ENCODE peak calls at places on chromosomes 12 and 14, in eight cellular contexts. V is MCF 10A, I is choroid plexus epithelial cell, W is foreskin keratinocyte, Z is psoas muscle, S is kidney, U is omental fat pad, B is GM23338. R is an unnamed sample.

GRCh38 chr12:65695077-65695865 is 129.0 kb upstream of the HMGA2 start:
- DNase-seq in I (peak), S (peak), Z (no peak), W (peak), U (no peak), B (peak), V (peak), R (peak)

GRCh38 chr14:99479903-99480855 is 480 bp downstream of the SETD3 start:
- DNase-seq in S (peak), U (peak), I (peak), V (peak), B (peak), W (peak), Z (peak), R (peak)

GRCh38 chr12:2359725-2360629 is 307.2 kb downstream of the CACNA1C start:
- DNase-seq in V (no peak), W (no peak), U (no peak), I (no peak), Z (no peak), B (no peak), S (no peak), R (no peak)

GRCh38 chr12:2647186-2647585 is 147.6 kb upstream of the FKBP4 start:
- DNase-seq in B (no peak), S (no peak), U (no peak), Z (no peak), I (no peak), V (no peak), W (no peak), R (no peak)

GRCh38 chr12:53199700-53200099 is 7.4 kb downstream of the ITGB7 start:
- DNase-seq in S (no peak), U (no peak), I (no peak), B (no peak), Z (no peak), W (no peak), V (no peak), R (no peak)

GRCh38 chr12:101740566-101740965 is 1.3 kb upstream of the SYCP3 start:
- DNase-seq in U (no peak), W (no peak), S (no peak), V (no peak), Z (no peak), I (no peak), B (no peak), R (no peak)

GRCh38 chr12:132163041-132163910 is 19.0 kb downstream of the NOC4L start:
- DNase-seq in V (peak), B (no peak), U (no peak), S (peak), Z (peak), I (no peak), W (no peak), R (no peak)

GRCh38 chr12:53952335-53952694 is 2.4 kb upstream of the HOXC12 start:
- DNase-seq in Z (no peak), W (no peak), B (peak), V (no peak), U (no peak), S (no peak), I (no peak), R (no peak)

GRCh38 chr14:89616425-89617141 is 199.6 kb upstream of the FOXN3 start:
- DNase-seq in I (peak), B (peak), V (peak), S (no peak), W (no peak), Z (no peak), U (no peak), R (peak)

GRCh38 chr12:28456934-28457710 is 266.9 kb downstream of the CCDC91 start:
- DNase-seq in S (no peak), I (no peak), B (no peak), V (no peak), Z (no peak), U (no peak), W (no peak), R (no peak)

GRCh38 chr12:71282925-71283324 is 125.1 kb upstream of the TSPAN8 start:
- DNase-seq in U (no peak), W (no peak), V (no peak), Z (no peak), I (no peak), B (no peak), S (no peak), R (no peak)

GRCh38 chr12:77615331-77615730 is 215.4 kb upstream of the NAV3 start:
- DNase-seq in V (peak), W (peak), S (no peak), I (peak), Z (no peak), U (no peak), B (peak), R (peak)

GRCh38 chr12:52514471-52515318 is 5.5 kb downstream of the KRT5 start:
- DNase-seq in W (peak), V (peak), B (no peak), I (no peak), U (no peak), S (peak), Z (no peak), R (no peak)

GRCh38 chr12:6843118-6843902 is 2.6 kb downstream of the GNB3 start:
- DNase-seq in B (peak), U (no peak), I (no peak), V (no peak), W (no peak), Z (peak), S (no peak), R (no peak)

GRCh38 chr12:93453633-93454032 is 11.9 kb upstream of the UBE2N start:
- DNase-seq in Z (no peak), W (peak), S (no peak), I (peak), B (peak), V (no peak), U (no peak), R (peak)

GRCh38 chr12:34604227-34604626 is 581.9 kb downstream of the ALG10 start:
- DNase-seq in S (peak), I (no peak), W (no peak), U (no peak), B (no peak), Z (no peak), V (no peak), R (no peak)

GRCh38 chr14:50038398-50039119 is 77.8 kb downstream of the VCPKMT start:
- DNase-seq in V (peak), W (peak), I (peak), U (no peak), S (no peak), Z (no peak), B (peak), R (peak)
- TF ChIP-seq CTCF in V (peak), W (peak), I (peak), U (no peak), S (no peak), Z (no peak), B (no peak), R (peak)

GRCh38 chr14:96051642-96052540 is 12.7 kb downstream of the C14orf132 start:
- DNase-seq in V (peak), I (no peak), S (no peak), W (no peak), U (no peak), Z (no peak), B (peak), R (no peak)

GRCh38 chr14:96053236-96053599 is 14.1 kb downstream of the C14orf132 start:
- DNase-seq in S (no peak), I (no peak), B (no peak), W (no peak), U (no peak), V (no peak), Z (no peak), R (no peak)

GRCh38 chr14:96049932-96050331 is 10.8 kb downstream of the C14orf132 start:
- DNase-seq in V (no peak), B (no peak), S (no peak), I (no peak), U (no peak), W (no peak), Z (no peak), R (no peak)

GRCh38 chr14:96052541-96053105 is 13.5 kb downstream of the C14orf132 start:
- DNase-seq in U (no peak), B (no peak), W (no peak), Z (no peak), I (no peak), V (no peak), S (no peak), R (peak)

GRCh38 chr14:96051231-96051630 is 12.1 kb downstream of the C14orf132 start:
- DNase-seq in I (no peak), V (no peak), S (no peak), Z (no peak), B (no peak), U (no peak), W (no peak), R (no peak)
- TF ChIP-seq CTCF in I (no peak), V (no peak), S (no peak), Z (no peak), B (no peak), U (no peak), W (no peak), R (no peak)

GRCh38 chr12:116882742-116883141 is 1.5 kb upstream of the HRK start:
- DNase-seq in W (peak), U (no peak), S (no peak), V (peak), B (peak), I (peak), Z (no peak), R (peak)
- TF ChIP-seq CTCF in W (peak), U (no peak), S (peak), V (no peak), B (peak), I (peak), Z (no peak), R (peak)

GRCh38 chr14:23286020-23286903 is at the start of gene HOMEZ:
- DNase-seq in U (peak), V (peak), Z (peak), I (peak), B (peak), W (peak), S (peak), R (peak)
- TF ChIP-seq CTCF in U (no peak), V (no peak), Z (no peak), I (no peak), B (no peak), W (peak), S (no peak), R (peak)

DNA sequence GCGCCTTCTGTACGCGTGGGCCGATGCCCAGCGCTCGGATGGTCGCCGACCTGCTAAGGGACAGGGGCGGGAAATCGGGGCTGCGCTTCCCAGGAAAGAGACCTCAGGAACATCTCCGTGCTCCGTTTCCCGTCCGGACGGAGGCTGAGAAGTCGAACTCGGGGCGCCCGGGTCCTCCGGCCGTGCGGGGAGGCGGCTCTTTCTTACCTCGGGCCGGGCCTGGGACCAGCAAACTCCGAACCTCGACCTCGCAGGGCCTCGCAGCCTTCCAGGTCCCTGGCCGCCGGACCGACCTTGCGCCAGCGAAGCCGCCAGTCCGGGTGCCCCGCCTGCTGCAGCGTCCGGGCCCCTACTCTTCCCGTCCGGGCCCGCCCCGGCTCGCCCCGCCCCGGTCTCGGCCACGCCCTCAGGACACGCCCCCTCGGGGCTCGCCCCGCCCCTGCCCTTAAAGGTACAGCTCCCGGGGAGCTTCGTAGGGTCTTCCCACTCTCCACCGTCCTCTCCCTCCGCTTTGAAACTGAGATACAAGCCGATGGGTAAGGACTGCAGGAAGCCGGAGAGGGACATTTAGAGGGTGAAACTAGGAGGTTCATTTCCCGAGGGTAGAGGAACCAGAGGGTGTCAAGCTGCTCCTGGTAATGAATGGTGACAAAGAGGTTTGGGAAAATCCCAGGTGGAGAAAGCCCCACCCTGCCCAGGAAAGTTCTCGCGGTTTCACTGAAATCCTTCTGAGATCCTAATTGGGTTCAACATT is at the start of gene SLC8B1:
- DNase-seq in B (peak), I (peak), W (peak), V (peak), Z (peak), U (peak), S (peak), R (peak)
- TF ChIP-seq CTCF in B (no peak), I (no peak), W (no peak), V (no peak), Z (no peak), U (no peak), S (no peak), R (no peak)

GRCh38 chr12:22121224-22121623 is 75.2 kb downstream of the CMAS start:
- DNase-seq in B (peak), U (no peak), Z (no peak), W (no peak), S (no peak), I (no peak), V (peak), R (no peak)
- TF ChIP-seq CTCF in B (peak), U (no peak), Z (no peak), W (peak), S (no peak), I (peak), V (no peak), R (peak)

GRCh38 chr14:77077040-77077439 is 21.0 kb upstream of the CIPC start:
- DNase-seq in W (no peak), S (no peak), U (no peak), B (no peak), Z (no peak), V (no peak), I (no peak), R (no peak)
- TF ChIP-seq CTCF in W (no peak), S (no peak), U (no peak), B (no peak), Z (no peak), V (no peak), I (no peak), R (no peak)

DNA sequence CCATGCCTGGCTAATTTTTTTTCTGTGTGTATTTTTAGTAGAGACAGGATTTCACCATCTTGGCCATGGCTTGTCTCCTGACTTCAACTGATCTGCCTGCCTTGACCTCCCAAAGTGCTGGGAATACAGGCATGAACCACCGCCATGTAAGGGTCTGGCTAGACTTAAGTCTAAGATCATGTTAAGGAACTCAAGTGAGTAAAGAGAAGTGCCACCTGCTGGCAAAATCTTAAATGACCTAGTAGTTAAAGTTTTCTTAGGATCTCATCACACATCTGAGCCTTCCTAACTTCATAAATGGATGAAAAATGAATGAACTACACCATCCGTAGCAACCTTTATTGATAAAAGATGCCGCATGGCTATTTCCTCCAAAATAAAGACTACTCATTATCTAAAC is 1.7 kb upstream of the C12orf56 start:
- DNase-seq in S (no peak), B (peak), V (peak), Z (no peak), W (no peak), I (peak), U (no peak), R (peak)
- TF ChIP-seq CTCF in S (peak), B (peak), V (peak), Z (no peak), W (peak), I (peak), U (no peak), R (peak)